ENCODE peak calls at places on chromosomes 2 and 18, in four cellular contexts. X is fibroblast of lung, B is psoas muscle, V is tibial artery. P is an unnamed sample. For H3K36me3, the result is how much of the 10 kb centered on the place peaks cover.

GRCh38 chr18:69935319-69936190 is 12.1 kb downstream of the CD226 start:
- DNase-seq in X (no peak), B (no peak), V (no peak), P (no peak)

GRCh38 chr2:179340678-179341077 is 76.0 kb upstream of the SESTD1 start:
- DNase-seq in X (peak), B (no peak), V (no peak), P (no peak)

GRCh38 chr2:85823951-85824350 is 64.8 kb downstream of the ST3GAL5 start:
- DNase-seq in X (no peak), B (no peak), V (no peak), P (no peak)

GRCh38 chr2:69242651-69243051 is 144.4 kb downstream of the GFPT1 start:
- DNase-seq in X (peak), B (no peak), V (no peak), P (no peak)

GRCh38 chr18:12990662-12990976 is 543 bp upstream of the CEP192 start:
- DNase-seq in X (no peak), B (no peak), V (no peak), P (no peak)

GRCh38 chr2:66813976-66814375 is 379.1 kb downstream of the MEIS1 start:
- DNase-seq in X (no peak), B (no peak), V (no peak), P (no peak)

GRCh38 chr2:112310906-112311305 is 35.5 kb downstream of the ZC3H6 start:
- DNase-seq in X (no peak), B (no peak), V (no peak), P (no peak)

GRCh38 chr18:57095884-57096283 is 51.0 kb upstream of the BOD1L2 start:
- DNase-seq in X (no peak), B (no peak), V (no peak), P (no peak)

GRCh38 chr2:53593891-53594585 is 173.6 kb upstream of the CHAC2 start:
- DNase-seq in X (peak), B (no peak), V (no peak), P (no peak)

GRCh38 chr2:127700527-127701192 is 637 bp upstream of the SFT2D3 start:
- DNase-seq in X (no peak), B (peak), V (peak), P (no peak)

GRCh38 chr2:218643751-218644310 is 15.6 kb downstream of the ZNF142 start:
- DNase-seq in X (no peak), B (no peak), V (no peak), P (no peak)

GRCh38 chr2:86695053-86695691 is 24.9 kb upstream of the RMND5A start:
- DNase-seq in X (no peak), B (no peak), V (no peak), P (no peak)

GRCh38 chr2:24613154-24613814 is 122.2 kb downstream of the NCOA1 start:
- DNase-seq in X (peak), B (no peak), V (no peak), P (no peak)

GRCh38 chr2:61210332-61210981 is 48.5 kb downstream of the C2orf74 start:
- DNase-seq in X (peak), B (no peak), V (no peak), P (no peak)

GRCh38 chr2:126850951-126851350 is 47.7 kb upstream of the TEX51 start:
- DNase-seq in X (no peak), B (no peak), V (no peak), P (no peak)

GRCh38 chr2:229196448-229196847 is 74.6 kb downstream of the PID1 start:
- DNase-seq in X (no peak), B (no peak), V (no peak), P (no peak)

GRCh38 chr2:123512547-123512946 is 512.5 kb upstream of the CNTNAP5 start:
- DNase-seq in X (no peak), B (no peak), V (no peak), P (no peak)

GRCh38 chr2:191358325-191359025 is 113.3 kb downstream of the MYO1B start:
- DNase-seq in X (no peak), B (no peak), V (no peak), P (no peak)

GRCh38 chr2:71388214-71388613 is 56.6 kb downstream of the ZNF638 start:
- DNase-seq in X (no peak), B (no peak), V (no peak), P (no peak)

DNA sequence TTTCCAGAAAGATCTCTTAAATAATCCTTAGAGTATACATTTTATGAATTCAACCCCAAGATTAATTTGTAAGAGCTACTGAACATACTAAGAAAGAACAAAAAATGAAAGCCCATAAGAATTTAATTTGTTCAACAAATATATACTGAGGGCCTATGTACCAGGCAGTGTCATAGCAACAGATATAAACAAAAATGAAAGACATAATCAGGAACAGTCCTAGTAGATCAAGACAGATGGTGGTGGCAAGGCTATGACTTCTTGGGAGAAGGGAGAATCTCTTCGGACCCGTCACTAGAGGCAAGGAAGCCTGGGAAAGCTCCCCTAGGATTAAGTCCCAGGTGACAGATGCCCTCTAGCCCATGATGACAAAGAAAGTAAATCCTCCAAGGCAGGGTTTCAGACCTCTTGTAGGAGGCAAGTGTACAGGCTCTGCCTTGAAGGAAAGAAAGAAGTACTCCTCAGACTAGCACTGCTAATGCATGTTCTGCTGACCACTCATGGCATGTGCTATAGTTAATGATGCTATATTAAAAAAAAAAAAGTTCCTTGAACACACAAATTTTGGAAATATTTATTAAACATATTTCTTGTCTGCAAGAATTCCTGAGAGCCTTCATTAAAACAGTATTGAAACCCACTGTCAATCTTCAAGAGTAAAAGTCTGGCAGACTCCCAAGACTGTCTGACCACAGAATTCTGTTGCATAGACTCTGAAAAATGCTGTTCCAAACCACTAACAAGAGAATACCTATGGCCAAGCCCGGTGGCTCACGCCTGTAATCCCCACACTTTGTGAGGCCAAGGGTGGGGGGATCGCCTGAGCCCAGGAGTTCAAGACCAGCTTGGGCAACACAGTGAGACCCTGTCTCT is 31.5 kb downstream of the NOL10 start:
- DNase-seq in X (peak), B (no peak), V (no peak), P (no peak)
- H3K36me3 ChIP-seq in X (under half), B (under half), V (half or more), P (under half)

DNA sequence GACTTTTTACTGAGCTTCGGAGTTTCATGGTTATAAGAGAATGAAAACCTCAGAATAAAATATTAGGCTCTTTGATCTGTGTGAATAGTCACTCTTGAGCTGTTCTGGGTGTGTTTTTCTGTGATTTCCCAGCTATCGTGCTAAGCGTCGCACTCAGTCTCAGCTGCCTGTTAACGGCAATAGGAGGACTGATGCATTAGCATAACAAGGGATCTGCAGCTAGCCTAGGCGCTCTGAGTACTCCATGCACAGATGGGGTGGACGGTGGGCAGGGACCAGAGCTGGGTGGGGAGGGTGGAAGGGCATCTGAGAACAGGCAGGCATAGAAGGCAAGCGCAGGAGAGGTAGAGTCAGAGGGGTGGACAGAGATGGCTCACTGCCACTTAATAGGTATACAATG is 12.4 kb upstream of the PTPN4 start:
- DNase-seq in X (no peak), B (no peak), V (no peak), P (no peak)
- H3K4me3 ChIP-seq in X (no peak), B (no peak), V (no peak), P (no peak)

GRCh38 chr2:9359463-9359862 is 63.9 kb downstream of the ITGB1BP1 start:
- DNase-seq in X (no peak), B (no peak), V (no peak), P (no peak)

GRCh38 chr2:9356336-9356735 is 67.0 kb downstream of the ITGB1BP1 start:
- DNase-seq in X (no peak), B (no peak), V (no peak), P (no peak)

GRCh38 chr2:9355270-9355669 is 68.1 kb downstream of the ITGB1BP1 start:
- DNase-seq in X (no peak), B (no peak), V (no peak), P (no peak)

GRCh38 chr2:9358846-9359245 is 64.5 kb downstream of the ITGB1BP1 start:
- DNase-seq in X (no peak), B (no peak), V (no peak), P (no peak)

DNA sequence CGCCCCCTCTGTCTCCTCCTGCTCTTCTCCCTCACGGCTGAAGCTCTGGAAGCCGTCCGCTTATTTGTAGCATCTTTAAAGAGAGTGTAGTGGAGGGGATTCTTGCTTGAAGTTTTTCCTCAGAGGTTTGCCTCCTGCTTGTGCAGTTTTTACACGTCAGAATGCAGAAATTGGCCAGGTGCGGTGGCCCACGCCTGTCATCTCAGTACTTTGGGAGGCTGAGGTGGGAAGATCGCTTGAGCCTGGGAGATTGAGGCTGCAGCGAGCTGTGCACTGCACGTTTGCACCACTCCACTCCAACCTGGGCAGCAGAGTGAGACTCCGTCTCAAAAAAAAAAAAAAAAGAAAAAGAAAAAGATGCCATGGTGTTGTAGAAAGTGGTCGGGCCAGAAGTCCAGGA is 69.0 kb downstream of the ITGB1BP1 start:
- DNase-seq in X (no peak), B (no peak), V (no peak), P (no peak)
- H3K36me3 ChIP-seq in X (under half), B (under half), V (half or more), P (half or more)

GRCh38 chr2:96326564-96326963 is 1.4 kb downstream of the ITPRIPL1 start:
- DNase-seq in X (no peak), B (no peak), V (no peak), P (no peak)
- H3K4me3 ChIP-seq in X (no peak), B (peak), V (no peak), P (no peak)

DNA sequence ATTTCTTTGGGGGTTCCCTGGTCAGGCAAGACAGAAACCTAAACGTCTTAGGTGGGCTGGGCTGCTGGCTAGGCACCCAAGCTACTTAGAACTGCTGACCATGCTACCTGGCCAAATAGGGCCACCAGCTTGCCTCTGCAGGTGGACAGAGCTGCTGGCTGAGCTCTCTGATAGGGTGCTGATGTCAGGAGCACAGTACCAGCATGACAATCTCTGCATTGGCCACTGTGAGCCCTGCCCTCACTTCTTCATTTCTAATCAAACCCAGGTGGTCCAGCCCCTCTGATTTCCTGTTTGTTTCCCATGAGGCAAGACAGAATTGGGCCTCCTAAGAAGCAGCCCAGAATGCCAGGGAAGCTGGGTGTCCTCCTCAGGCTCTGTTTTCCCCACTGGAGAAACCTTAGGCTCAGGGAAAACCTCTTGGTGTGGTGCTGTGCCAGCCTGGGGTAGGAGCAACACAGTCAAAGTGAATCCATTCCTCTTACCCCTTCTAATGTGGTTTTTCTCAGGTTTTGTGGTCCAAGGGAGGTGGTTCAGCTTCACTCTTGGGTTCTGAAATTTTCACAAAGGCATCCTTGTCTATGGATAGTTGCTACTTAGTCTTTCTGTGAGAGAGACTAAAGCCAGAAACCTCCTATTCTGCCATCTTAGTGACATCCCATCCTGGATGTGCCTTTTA is 15.1 kb downstream of the SP100 start:
- DNase-seq in X (no peak), B (no peak), V (no peak), P (no peak)
- H3K36me3 ChIP-seq in X (under half), B (under half), V (under half), P (under half)

GRCh38 chr18:48136544-48137353 is 206.3 kb upstream of the SMAD2 start:
- DNase-seq in X (no peak), B (no peak), V (no peak), P (no peak)

GRCh38 chr18:48135436-48135966 is 205.0 kb upstream of the SMAD2 start:
- DNase-seq in X (no peak), B (no peak), V (no peak), P (no peak)

GRCh38 chr18:48137354-48138208 is 207.1 kb upstream of the SMAD2 start:
- DNase-seq in X (no peak), B (no peak), V (no peak), P (no peak)

GRCh38 chr18:48134609-48135008 is 204.2 kb upstream of the SMAD2 start:
- DNase-seq in X (no peak), B (no peak), V (no peak), P (no peak)

GRCh38 chr18:48136051-48136543 is 205.6 kb upstream of the SMAD2 start:
- DNase-seq in X (no peak), B (peak), V (no peak), P (no peak)
- H3K4me3 ChIP-seq in X (peak), B (peak), V (peak), P (peak)

GRCh38 chr2:182142062-182142461 is 156.4 kb downstream of the PPP1R1C start:
- DNase-seq in X (no peak), B (no peak), V (no peak), P (no peak)

GRCh38 chr2:182148344-182148743 is 162.7 kb downstream of the PPP1R1C start:
- DNase-seq in X (no peak), B (no peak), V (peak), P (peak)

GRCh38 chr2:182144780-182145170 is 159.1 kb downstream of the PPP1R1C start:
- DNase-seq in X (peak), B (no peak), V (no peak), P (peak)

GRCh38 chr2:182144039-182144779 is 158.6 kb downstream of the PPP1R1C start:
- DNase-seq in X (no peak), B (no peak), V (no peak), P (no peak)
- H3K36me3 ChIP-seq in X (under half), B (under half), V (under half), P (under half)